ENCODE peak calls at places on chromosomes 6 and 20, in eight cellular contexts. F, M, G, R, A, E, T and K are unnamed samples.
A peak's percentile ranks its signal among the peaks of the same experiment; 100 is the strongest.

GRCh38 chr6:112049051-112049799 is 4.7 kb upstream of the CCN6 start:
- DNase-seq in F (no peak), M (no peak), G (no peak), R (no peak), A (no peak), E (no peak), T (no peak), K (no peak)

GRCh38 chr20:59923514-59923913 is 9.9 kb downstream of the SYCP2 start:
- DNase-seq in F (no peak), M (no peak), G (no peak), R (no peak), A (no peak), E (no peak), T (no peak), K (no peak)

GRCh38 chr6:118584906-118585305 is 36.8 kb downstream of the PLN start:
- DNase-seq in F (no peak), M (no peak), G (no peak), R (no peak), A (no peak), E (no peak), T (no peak), K (no peak)

GRCh38 chr6:33123732-33124524 is 48.1 kb downstream of the HLA-DPB1 start:
- DNase-seq in F (peak; percentile 73), M (no peak), G (no peak), R (no peak), A (no peak), E (no peak), T (no peak), K (no peak)

GRCh38 chr6:145036848-145037567 is 698.3 kb downstream of the EPM2A start:
- DNase-seq in F (peak; percentile 32), M (no peak), G (no peak), R (no peak), A (no peak), E (no peak), T (no peak), K (no peak)

GRCh38 chr20:56974499-56975250 is 291.8 kb downstream of the BMP7 start:
- DNase-seq in F (peak; percentile 61), M (peak; percentile 46), G (peak; percentile 47), R (no peak), A (no peak), E (no peak), T (no peak), K (no peak)

GRCh38 chr6:82144007-82144851 is 103.3 kb downstream of the IBTK start:
- DNase-seq in F (peak; percentile 72), M (peak; percentile 17), G (peak; percentile 13), R (no peak), A (peak; percentile 39), E (no peak), T (peak; percentile 36), K (peak; percentile 73)

GRCh38 chr6:11732036-11732545 is 46.5 kb downstream of the ADTRP start:
- DNase-seq in F (no peak), M (peak; percentile 29), G (peak; percentile 35), R (no peak), A (peak; percentile 75), E (peak; percentile 80), T (peak; percentile 93), K (no peak)

GRCh38 chr6:88629838-88630462 is 333.5 kb downstream of the RNGTT start:
- DNase-seq in F (peak; percentile 42), M (no peak), G (no peak), R (no peak), A (no peak), E (no peak), T (no peak), K (no peak)

GRCh38 chr20:34037121-34037520 is 43.4 kb downstream of the RALY start:
- DNase-seq in F (no peak), M (no peak), G (no peak), R (peak; percentile 29), A (no peak), E (no peak), T (no peak), K (no peak)

GRCh38 chr6:77650098-77650663 is 2.7 kb upstream of the MEI4 start:
- DNase-seq in F (peak; percentile 0), M (peak; percentile 84), G (no peak), R (no peak), A (no peak), E (peak; percentile 47), T (no peak), K (no peak)

GRCh38 chr6:132392792-132393191 is 8.5 kb downstream of the MOXD1 start:
- DNase-seq in F (no peak), M (no peak), G (no peak), R (no peak), A (no peak), E (no peak), T (no peak), K (no peak)

GRCh38 chr6:151765444-151765886 is 42.0 kb upstream of the ESR1 start:
- DNase-seq in F (peak; percentile 81), M (peak; percentile 56), G (peak; percentile 75), R (no peak), A (peak; percentile 25), E (no peak), T (peak; percentile 65), K (peak; percentile 37)

GRCh38 chr6:111573118-111573883 is 32.4 kb downstream of the TRAF3IP2 start:
- DNase-seq in F (peak; percentile 96), M (no peak), G (peak; percentile 62), R (no peak), A (no peak), E (no peak), T (peak; percentile 47), K (no peak)

GRCh38 chr6:14791525-14791924 is 454.3 kb upstream of the JARID2 start:
- DNase-seq in F (peak; percentile 67), M (no peak), G (no peak), R (no peak), A (no peak), E (no peak), T (no peak), K (peak; percentile 29)

DNA sequence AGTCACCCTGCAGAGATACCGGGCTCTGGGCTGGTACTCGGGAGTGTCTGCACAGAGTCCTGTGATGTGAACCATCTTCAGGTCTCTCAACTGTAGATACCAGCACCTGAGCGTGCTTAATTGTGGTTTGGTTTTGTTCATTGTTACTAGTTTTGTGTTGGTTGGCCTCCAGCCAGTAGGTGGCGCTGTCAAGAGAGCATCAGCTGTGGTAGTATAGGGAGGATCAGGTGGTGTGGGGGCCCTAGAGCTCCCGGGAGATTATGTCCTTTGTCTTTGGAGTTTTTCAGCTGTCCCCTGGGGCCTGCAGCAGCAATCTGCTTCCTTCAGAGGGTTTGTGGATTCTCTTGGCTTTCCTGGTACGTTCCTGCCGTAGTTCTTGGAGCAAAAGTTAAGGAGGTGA is 67.9 kb downstream of the CDYL start:
- DNase-seq in F (peak; percentile 8), M (no peak), G (no peak), R (no peak), A (no peak), E (no peak), T (no peak), K (no peak)
- H3K9me3 ChIP-seq in F (peaks cover 37% of the 10 kb centered on the region), M (no peaks in the 10 kb centered on the region), G (no peaks in the 10 kb centered on the region), R (peaks cover 33% of the 10 kb centered on the region), A (no peaks in the 10 kb centered on the region), E (peaks cover 43% of the 10 kb centered on the region), T (peaks cover 18% of the 10 kb centered on the region), K (peaks cover 5% of the 10 kb centered on the region)

GRCh38 chr6:55777461-55777860 is 97.9 kb downstream of the BMP5 start:
- DNase-seq in F (no peak), M (no peak), G (no peak), R (no peak), A (no peak), E (no peak), T (no peak), K (no peak)
- H3K27ac ChIP-seq in F (no peak overlapping the region), M (no peak overlapping the region), G (no peak overlapping the region), R (no peak overlapping the region), A (no peak overlapping the region), E (no peak overlapping the region), T (no peak overlapping the region), K (no peak overlapping the region)

GRCh38 chr6:35415065-35415880 is 36.9 kb upstream of the FANCE start:
- DNase-seq in F (peak; percentile 74), M (peak; percentile 88), G (peak; percentile 66), R (no peak), A (peak; percentile 78), E (peak; percentile 73), T (peak; percentile 64), K (peak; percentile 83)

GRCh38 chr6:35413911-35414310 is 38.2 kb upstream of the FANCE start:
- DNase-seq in F (no peak), M (no peak), G (no peak), R (no peak), A (no peak), E (no peak), T (no peak), K (no peak)

GRCh38 chr6:35417979-35418661 is 34.0 kb upstream of the FANCE start:
- DNase-seq in F (no peak), M (no peak), G (no peak), R (no peak), A (no peak), E (no peak), T (no peak), K (no peak)

GRCh38 chr6:35419961-35420360 is 32.2 kb upstream of the FANCE start:
- DNase-seq in F (no peak), M (no peak), G (no peak), R (no peak), A (no peak), E (no peak), T (no peak), K (no peak)

DNA sequence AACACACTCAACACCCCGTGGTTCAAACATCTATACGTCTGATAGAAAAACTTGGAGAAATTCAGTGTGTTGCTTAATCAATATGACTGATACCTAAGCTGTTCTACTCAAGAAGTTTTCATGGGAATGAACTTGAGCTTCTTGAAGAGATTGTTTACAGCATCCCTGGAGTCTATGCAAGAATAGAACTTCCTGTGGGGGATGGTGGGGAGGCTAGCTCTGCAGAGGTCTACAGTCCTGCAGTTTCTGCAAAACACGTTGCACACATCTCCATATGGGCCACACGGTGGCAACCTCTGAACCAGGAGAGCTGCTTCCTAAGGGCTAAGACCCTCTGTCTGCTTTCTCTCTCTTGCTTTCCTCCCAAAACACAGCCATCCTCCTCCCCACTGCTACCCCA is 32.7 kb upstream of the FANCE start:
- DNase-seq in F (peak; percentile 57), M (no peak), G (no peak), R (no peak), A (no peak), E (no peak), T (no peak), K (peak; percentile 83)
- TF ChIP-seq CTCF in F (peak; percentile 43), M (no peak), G (no peak), R (peak; percentile 26), A (no peak), E (no peak), T (no peak), K (peak; percentile 65)

GRCh38 chr6:148737806-148738205 is 9.0 kb upstream of the UST start:
- DNase-seq in F (no peak), M (no peak), G (no peak), R (no peak), A (no peak), E (no peak), T (no peak), K (no peak)

GRCh38 chr6:148739822-148740128 is 7.1 kb upstream of the UST start:
- DNase-seq in F (no peak), M (no peak), G (no peak), R (no peak), A (no peak), E (no peak), T (no peak), K (no peak)

GRCh38 chr6:148736779-148737412 is 9.9 kb upstream of the UST start:
- DNase-seq in F (no peak), M (no peak), G (no peak), R (no peak), A (no peak), E (no peak), T (no peak), K (no peak)

GRCh38 chr6:148738939-148739821 is 7.7 kb upstream of the UST start:
- DNase-seq in F (no peak), M (no peak), G (no peak), R (no peak), A (no peak), E (no peak), T (no peak), K (no peak)

GRCh38 chr6:148735996-148736395 is 10.8 kb upstream of the UST start:
- DNase-seq in F (no peak), M (no peak), G (no peak), R (no peak), A (no peak), E (no peak), T (no peak), K (no peak)
- H3K9me3 ChIP-seq in F (no peaks in the 10 kb centered on the region), M (no peaks in the 10 kb centered on the region), G (no peaks in the 10 kb centered on the region), R (no peaks in the 10 kb centered on the region), A (no peaks in the 10 kb centered on the region), E (no peaks in the 10 kb centered on the region), T (no peaks in the 10 kb centered on the region), K (no peaks in the 10 kb centered on the region)